ENCODE peak calls at places on chromosomes 11 and 22, in eight cellular contexts. R is testis; Y is IMR-90; W is tibial artery; J is thoracic aorta; L is left ventricle myocardium inferior; H is cardiac muscle cell; I is CD8-positive, alpha-beta memory T cell. X is an unnamed sample. For H3K4me1, the result is how much of the 10 kb centered on the place peaks cover.

GRCh38 chr11:48354013-48354412 is 12.3 kb downstream of the OR4C5 start:
- DNase-seq in R (no peak), Y (no peak), W (no peak), J (no peak), L (no peak), H (no peak), I (no peak), X (no peak)

GRCh38 chr11:119484741-119485605 is 62.0 kb upstream of the THY1 start:
- DNase-seq in R (no peak), Y (no peak), W (peak), J (no peak), L (no peak), H (no peak), I (no peak), X (peak)

GRCh38 chr11:27558401-27558800 is 51.8 kb upstream of the LIN7C start:
- DNase-seq in R (no peak), Y (peak), W (no peak), J (no peak), L (no peak), H (peak), I (no peak), X (no peak)

GRCh38 chr11:87820026-87820425 is 355.2 kb downstream of the RAB38 start:
- DNase-seq in R (no peak), Y (no peak), W (no peak), J (no peak), L (no peak), H (no peak), I (no peak), X (no peak)

GRCh38 chr11:4607111-4607510 is 920 bp downstream of the TRIM68 start:
- DNase-seq in R (no peak), Y (peak), W (no peak), J (no peak), L (no peak), H (peak), I (no peak), X (no peak)

GRCh38 chr11:82701847-82702520 is 31.7 kb downstream of the FAM181B start:
- DNase-seq in R (peak), Y (peak), W (no peak), J (no peak), L (no peak), H (peak), I (no peak), X (no peak)

GRCh38 chr22:46462726-46463371 is 74.6 kb downstream of the CELSR1 start:
- DNase-seq in R (no peak), Y (peak), W (no peak), J (no peak), L (no peak), H (peak), I (no peak), X (no peak)

GRCh38 chr11:74018331-74019005 is 9.6 kb upstream of the UCP3 start:
- DNase-seq in R (peak), Y (peak), W (peak), J (peak), L (peak), H (peak), I (no peak), X (peak)

GRCh38 chr22:36252754-36253522 is at the start of gene APOL1:
- DNase-seq in R (peak), Y (peak), W (no peak), J (no peak), L (peak), H (no peak), I (peak), X (peak)

GRCh38 chr11:45890886-45891550 is 5.6 kb downstream of the MAPK8IP1 start:
- DNase-seq in R (no peak), Y (no peak), W (no peak), J (no peak), L (no peak), H (no peak), I (no peak), X (no peak)

GRCh38 chr11:76641905-76642304 is 28.6 kb downstream of the LRRC32 start:
- DNase-seq in R (no peak), Y (no peak), W (no peak), J (no peak), L (no peak), H (no peak), I (no peak), X (peak)

GRCh38 chr11:69866648-69867047 is 47.4 kb upstream of the FGF3 start:
- DNase-seq in R (no peak), Y (no peak), W (no peak), J (no peak), L (no peak), H (no peak), I (no peak), X (no peak)

GRCh38 chr11:6413791-6414231 is 5.1 kb downstream of the APBB1 start:
- DNase-seq in R (no peak), Y (no peak), W (no peak), J (no peak), L (no peak), H (no peak), I (peak), X (no peak)

GRCh38 chr11:3977078-3977477 is 117.5 kb upstream of the RRM1 start:
- DNase-seq in R (no peak), Y (no peak), W (no peak), J (no peak), L (no peak), H (no peak), I (no peak), X (no peak)

GRCh38 chr22:44554411-44554810 is 56.4 kb upstream of the RTL6 start:
- DNase-seq in R (no peak), Y (no peak), W (peak), J (no peak), L (no peak), H (no peak), I (no peak), X (peak)

GRCh38 chr11:117095301-117096139 is 2.7 kb downstream of the SIK3 start:
- DNase-seq in R (no peak), Y (peak), W (no peak), J (no peak), L (no peak), H (peak), I (peak), X (no peak)

GRCh38 chr11:132858203-132858602 is 674.1 kb downstream of the OPCML start:
- DNase-seq in R (no peak), Y (peak), W (no peak), J (no peak), L (no peak), H (peak), I (no peak), X (no peak)

GRCh38 chr11:898540-899190 is 11.9 kb downstream of the CHID1 start:
- DNase-seq in R (peak), Y (no peak), W (no peak), J (no peak), L (no peak), H (peak), I (no peak), X (no peak)

GRCh38 chr11:121478895-121479281 is 26.1 kb upstream of the SORL1-AS1 start:
- DNase-seq in R (no peak), Y (no peak), W (no peak), J (no peak), L (no peak), H (no peak), I (no peak), X (no peak)

GRCh38 chr22:49930128-49930527 is 11.7 kb downstream of the CRELD2 start:
- DNase-seq in R (no peak), Y (no peak), W (no peak), J (no peak), L (no peak), H (no peak), I (no peak), X (no peak)

GRCh38 chr11:71948314-71949027 is 19.6 kb downstream of the RNF121 start:
- DNase-seq in R (no peak), Y (no peak), W (no peak), J (no peak), L (no peak), H (peak), I (no peak), X (no peak)

GRCh38 chr22:48895341-48895740 is 932.3 kb downstream of the BRD1 start:
- DNase-seq in R (no peak), Y (no peak), W (peak), J (no peak), L (no peak), H (no peak), I (no peak), X (no peak)

GRCh38 chr22:39592104-39593060 is 21.8 kb downstream of the CACNA1I start:
- DNase-seq in R (peak), Y (peak), W (no peak), J (peak), L (no peak), H (peak), I (no peak), X (peak)

GRCh38 chr22:46238541-46238940 is 11.6 kb downstream of the CDPF1 start:
- DNase-seq in R (no peak), Y (no peak), W (peak), J (no peak), L (no peak), H (no peak), I (no peak), X (no peak)

GRCh38 chr11:121464352-121464946 is 11.7 kb upstream of the SORL1-AS1 start:
- DNase-seq in R (peak), Y (peak), W (peak), J (no peak), L (peak), H (peak), I (peak), X (peak)

GRCh38 chr11:68969386-68969785 is 11.4 kb downstream of the MRGPRD start:
- DNase-seq in R (no peak), Y (no peak), W (peak), J (no peak), L (no peak), H (no peak), I (no peak), X (peak)

GRCh38 chr11:91396243-91397133 is 828.1 kb upstream of the FAT3 start:
- DNase-seq in R (no peak), Y (peak), W (no peak), J (no peak), L (no peak), H (no peak), I (no peak), X (no peak)

GRCh38 chr11:91397134-91397468 is 827.5 kb upstream of the FAT3 start:
- DNase-seq in R (no peak), Y (no peak), W (no peak), J (no peak), L (no peak), H (no peak), I (no peak), X (no peak)

GRCh38 chr11:91394073-91394717 is 830.4 kb upstream of the FAT3 start:
- DNase-seq in R (no peak), Y (no peak), W (no peak), J (no peak), L (no peak), H (no peak), I (no peak), X (no peak)

GRCh38 chr11:91394718-91395414 is 829.8 kb upstream of the FAT3 start:
- DNase-seq in R (no peak), Y (no peak), W (no peak), J (no peak), L (no peak), H (no peak), I (no peak), X (no peak)
- H3K4me1 ChIP-seq in R (under half), Y (under half), W (under half), J (under half), L (under half), H (under half), I (under half), X (under half)

DNA sequence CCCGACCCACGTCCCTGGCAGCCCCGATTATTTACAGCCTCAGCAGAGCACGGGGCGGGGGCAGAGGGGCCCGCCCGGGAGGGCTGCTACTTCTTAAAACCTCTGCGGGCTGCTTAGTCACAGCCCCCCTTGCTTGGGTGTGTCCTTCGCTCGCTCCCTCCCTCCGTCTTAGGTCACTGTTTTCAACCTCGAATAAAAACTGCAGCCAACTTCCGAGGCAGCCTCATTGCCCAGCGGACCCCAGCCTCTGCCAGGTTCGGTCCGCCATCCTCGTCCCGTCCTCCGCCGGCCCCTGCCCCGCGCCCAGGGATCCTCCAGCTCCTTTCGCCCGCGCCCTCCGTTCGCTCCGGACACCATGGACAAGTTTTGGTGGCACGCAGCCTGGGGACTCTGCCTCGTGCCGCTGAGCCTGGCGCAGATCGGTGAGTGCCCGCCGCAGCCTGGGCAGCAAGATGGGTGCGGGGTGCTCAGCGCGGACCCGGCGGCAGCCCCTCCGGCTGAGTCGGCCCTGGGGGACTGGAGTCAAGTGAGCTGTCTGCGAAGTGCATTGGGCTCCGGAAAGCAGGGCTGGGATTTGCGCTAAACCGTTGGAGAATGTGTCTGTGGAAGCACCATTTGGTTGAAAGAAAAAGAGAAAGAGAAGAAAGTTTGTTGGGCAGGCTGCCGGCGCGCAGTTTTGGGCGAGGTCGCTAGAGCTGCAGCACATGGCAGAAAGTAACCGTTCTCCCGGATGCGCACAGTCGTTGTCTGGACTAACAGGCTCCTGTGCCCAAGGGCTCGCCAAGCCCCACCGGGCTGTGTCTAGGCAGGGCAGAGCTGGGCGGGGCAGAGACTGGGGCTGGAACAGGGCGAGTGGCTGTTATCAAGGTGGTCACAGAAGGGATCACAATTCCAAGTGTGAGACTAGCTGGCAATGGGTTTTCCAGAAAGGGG is at the start of gene CD44:
- DNase-seq in R (peak), Y (peak), W (peak), J (peak), L (peak), H (peak), I (peak), X (peak)
- H3K4me1 ChIP-seq in R (under half), Y (under half), W (under half), J (under half), L (under half), H (under half), I (under half), X (under half)

GRCh38 chr22:42296883-42297282 is 26.4 kb upstream of the TCF20 start:
- DNase-seq in R (no peak), Y (no peak), W (no peak), J (no peak), L (no peak), H (no peak), I (no peak), X (no peak)
- H3K4me1 ChIP-seq in R (under half), Y (under half), W (under half), J (under half), L (under half), H (under half), I (half or more), X (under half)

DNA sequence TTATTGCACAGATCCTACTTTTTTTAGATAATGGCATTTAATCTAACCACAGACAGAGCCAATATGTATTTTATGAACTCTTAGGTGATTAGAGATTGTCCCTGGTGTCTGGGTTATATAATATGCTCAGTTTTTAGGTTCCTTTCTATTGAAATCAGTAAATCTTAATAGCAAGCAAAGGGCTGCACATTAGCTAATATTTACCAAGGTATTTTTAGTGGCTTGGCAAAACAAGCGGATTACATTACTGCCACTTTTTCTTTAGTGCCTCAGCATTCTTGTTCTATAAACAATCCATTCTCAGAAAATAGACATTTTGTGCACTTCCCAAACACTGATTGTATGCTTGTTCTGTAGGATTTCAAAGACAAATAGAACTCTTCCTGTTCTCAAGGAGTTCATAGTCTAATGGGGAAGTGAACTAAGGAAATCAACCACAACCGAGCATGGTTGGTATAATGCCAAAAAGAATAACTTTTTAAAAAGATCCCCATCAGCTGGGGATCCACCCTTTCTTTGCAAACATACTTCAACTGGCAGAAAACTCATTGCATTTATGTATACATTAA is 23.8 kb downstream of the KCNJ1 start:
- DNase-seq in R (no peak), Y (no peak), W (no peak), J (no peak), L (no peak), H (no peak), I (no peak), X (no peak)
- H3K4me1 ChIP-seq in R (under half), Y (under half), W (under half), J (under half), L (under half), H (under half), I (under half), X (under half)

GRCh38 chr22:17481424-17481823 is 81.9 kb upstream of the SLC25A18 start:
- DNase-seq in R (no peak), Y (no peak), W (no peak), J (no peak), L (no peak), H (no peak), I (no peak), X (no peak)

GRCh38 chr22:17475318-17476212 is 87.7 kb upstream of the SLC25A18 start:
- DNase-seq in R (no peak), Y (no peak), W (no peak), J (no peak), L (no peak), H (no peak), I (no peak), X (no peak)

GRCh38 chr22:17476838-17477237 is 86.5 kb upstream of the SLC25A18 start:
- DNase-seq in R (no peak), Y (no peak), W (no peak), J (no peak), L (no peak), H (peak), I (no peak), X (no peak)

GRCh38 chr22:17477401-17477833 is 85.9 kb upstream of the SLC25A18 start:
- DNase-seq in R (no peak), Y (no peak), W (no peak), J (no peak), L (peak), H (peak), I (no peak), X (peak)

DNA sequence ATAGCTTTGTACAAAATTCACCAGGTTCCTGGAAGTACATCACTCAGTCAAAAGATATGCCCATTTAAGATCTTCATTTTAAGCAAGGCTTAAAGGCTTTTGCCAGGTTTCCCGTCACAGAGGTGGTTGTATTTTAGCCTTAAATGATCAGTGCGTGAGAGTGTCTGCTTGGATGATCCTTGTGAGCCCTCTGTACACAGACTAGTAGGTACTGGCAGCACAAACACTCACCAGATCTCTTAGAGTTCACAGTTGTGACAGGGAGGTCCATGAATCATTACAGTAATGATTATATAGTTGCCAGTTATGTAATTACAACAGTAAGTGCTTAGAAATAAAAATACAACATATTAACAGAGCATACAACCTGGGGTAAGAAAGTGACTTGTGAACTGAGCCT is 84.2 kb upstream of the SLC25A18 start:
- DNase-seq in R (no peak), Y (no peak), W (no peak), J (no peak), L (no peak), H (no peak), I (no peak), X (no peak)
- H3K4me1 ChIP-seq in R (under half), Y (under half), W (under half), J (under half), L (under half), H (under half), I (under half), X (under half)

GRCh38 chr22:43007519-43008102 is 7.3 kb downstream of the PACSIN2 start:
- DNase-seq in R (no peak), Y (peak), W (no peak), J (no peak), L (no peak), H (peak), I (no peak), X (no peak)

GRCh38 chr22:43006016-43006505 is 8.9 kb downstream of the PACSIN2 start:
- DNase-seq in R (no peak), Y (no peak), W (no peak), J (no peak), L (no peak), H (no peak), I (no peak), X (no peak)

GRCh38 chr22:43006753-43007152 is 8.2 kb downstream of the PACSIN2 start:
- DNase-seq in R (no peak), Y (no peak), W (no peak), J (no peak), L (no peak), H (no peak), I (no peak), X (no peak)

GRCh38 chr22:43004362-43005035 is 10.4 kb downstream of the PACSIN2 start:
- DNase-seq in R (no peak), Y (no peak), W (no peak), J (no peak), L (no peak), H (peak), I (no peak), X (no peak)

GRCh38 chr22:43005106-43005505 is 9.8 kb downstream of the PACSIN2 start:
- DNase-seq in R (no peak), Y (no peak), W (no peak), J (no peak), L (no peak), H (no peak), I (no peak), X (no peak)
- H3K4me1 ChIP-seq in R (under half), Y (under half), W (half or more), J (half or more), L (half or more), H (under half), I (under half), X (half or more)

X was measured in sigmoid colon.